ENCODE peak calls at places on chromosome 17, in six cellular contexts. U is breast epithelium, F is retina, S is chondrocyte, I is stomach, J is cardiac fibroblast. P is an unnamed sample.

GRCh38 chr17:9054611-9055010 is 33.3 kb downstream of the NTN1 start:
- DNase-seq in U (no peak), F (no peak), S (no peak), I (no peak), J (no peak), P (peak; percentile 73)

GRCh38 chr17:2053380-2054261 is 1.3 kb upstream of the HIC1 start:
- DNase-seq in U (no peak), F (peak; percentile 81), S (no peak), I (peak; percentile 71), J (peak; percentile 80), P (peak; percentile 86)

GRCh38 chr17:27559996-27560481 is 70.9 kb upstream of the LGALS9 start:
- DNase-seq in U (no peak), F (no peak), S (no peak), I (peak; percentile 53), J (peak; percentile 98), P (no peak)

GRCh38 chr17:63277629-63278028 is 168.5 kb downstream of the CYB561 start:
- DNase-seq in U (no peak), F (no peak), S (no peak), I (no peak), J (peak; percentile 30), P (no peak)

GRCh38 chr17:1158879-1159278 is 20.9 kb downstream of the ABR start:
- DNase-seq in U (no peak), F (no peak), S (no peak), I (no peak), J (no peak), P (no peak)

GRCh38 chr17:7583253-7584109 is at the start of gene MPDU1:
- DNase-seq in U (peak; percentile 96), F (peak; percentile 99), S (peak; percentile 99), I (peak; percentile 96), J (peak; percentile 99), P (peak; percentile 100)

GRCh38 chr17:35684046-35684802 is 47.2 kb upstream of the RASL10B start:
- DNase-seq in U (no peak), F (no peak), S (no peak), I (no peak), J (peak; percentile 18), P (no peak)

GRCh38 chr17:40070644-40070894 is 7.8 kb downstream of the THRA start:
- DNase-seq in U (no peak), F (no peak), S (no peak), I (no peak), J (no peak), P (no peak)

GRCh38 chr17:21247859-21248258 is 5.4 kb downstream of the NATD1 start:
- DNase-seq in U (no peak), F (no peak), S (no peak), I (no peak), J (no peak), P (no peak)

GRCh38 chr17:36495076-36495578 is 8.6 kb downstream of the ZNHIT3 start:
- DNase-seq in U (no peak), F (no peak), S (no peak), I (no peak), J (no peak), P (no peak)

GRCh38 chr17:79778504-79779087 is 648 bp downstream of the CBX2 start:
- DNase-seq in U (no peak), F (peak; percentile 82), S (peak; percentile 82), I (no peak), J (no peak), P (peak; percentile 79)

GRCh38 chr17:16934133-16934795 is 37.7 kb downstream of the TNFRSF13B start:
- DNase-seq in U (no peak), F (no peak), S (peak; percentile 54), I (no peak), J (no peak), P (no peak)

GRCh38 chr17:58337126-58337599 is 8.6 kb upstream of the TSPOAP1 start:
- DNase-seq in U (no peak), F (no peak), S (no peak), I (no peak), J (no peak), P (peak; percentile 55)

GRCh38 chr17:74459622-74460021 is 6.8 kb upstream of the CD300A start:
- DNase-seq in U (no peak), F (no peak), S (no peak), I (no peak), J (no peak), P (no peak)

GRCh38 chr17:47250855-47251254 is 2.8 kb upstream of the ITGB3 start:
- DNase-seq in U (no peak), F (no peak), S (no peak), I (no peak), J (no peak), P (no peak)

GRCh38 chr17:78898947-78899346 is 4.1 kb downstream of the CEP295NL start:
- DNase-seq in U (no peak), F (no peak), S (no peak), I (no peak), J (no peak), P (no peak)